ENCODE peak calls at places on chromosomes 11 and 22, in nine cellular contexts. One of them, this sample, is unnamed.

GRCh38 chr22:43562843-43563242 is 151.0 kb downstream of the MPPED1 start:
- DNase-seq in adrenal gland: no peak
- DNase-seq in GM23338: peak; percentile 17
- DNase-seq in GM12864: no peak
- DNase-seq in spleen: no peak
- DNase-seq in fibroblast of pulmonary artery: no peak
- DNase-seq in left ventricle myocardium inferior: no peak
- DNase-seq in PC-9: no peak
- DNase-seq in cardiac muscle cell: no peak
- DNase-seq in this sample: no peak

GRCh38 chr22:29306175-29306829 is at the start of gene GAS2L1:
- DNase-seq in adrenal gland: peak; percentile 82
- DNase-seq in GM23338: peak; percentile 80
- DNase-seq in GM12864: no peak
- DNase-seq in spleen: peak; percentile 89
- DNase-seq in fibroblast of pulmonary artery: peak; percentile 85
- DNase-seq in left ventricle myocardium inferior: peak; percentile 90
- DNase-seq in PC-9: peak; percentile 78
- DNase-seq in cardiac muscle cell: peak; percentile 88
- DNase-seq in this sample: peak; percentile 33

GRCh38 chr11:67118059-67118766 is 850 bp upstream of the KDM2A start:
- DNase-seq in adrenal gland: peak; percentile 61
- DNase-seq in GM23338: peak; percentile 70
- DNase-seq in GM12864: no peak
- DNase-seq in spleen: peak; percentile 92
- DNase-seq in fibroblast of pulmonary artery: no peak
- DNase-seq in left ventricle myocardium inferior: peak; percentile 45
- DNase-seq in PC-9: peak; percentile 65
- DNase-seq in cardiac muscle cell: peak; percentile 46
- DNase-seq in this sample: no peak

GRCh38 chr11:11349870-11350325 is 3.2 kb downstream of the CSNK2A3 start:
- DNase-seq in adrenal gland: peak; percentile 23
- DNase-seq in GM23338: no peak
- DNase-seq in GM12864: no peak
- DNase-seq in spleen: no peak
- DNase-seq in fibroblast of pulmonary artery: peak; percentile 81
- DNase-seq in left ventricle myocardium inferior: no peak
- DNase-seq in PC-9: no peak
- DNase-seq in cardiac muscle cell: peak; percentile 92
- DNase-seq in this sample: peak; percentile 75

GRCh38 chr11:105870521-105871113 is 151.4 kb downstream of the MSANTD4 start:
- DNase-seq in adrenal gland: no peak
- DNase-seq in GM23338: no peak
- DNase-seq in GM12864: no peak
- DNase-seq in spleen: no peak
- DNase-seq in fibroblast of pulmonary artery: no peak
- DNase-seq in left ventricle myocardium inferior: no peak
- DNase-seq in PC-9: no peak
- DNase-seq in cardiac muscle cell: no peak
- DNase-seq in this sample: no peak

GRCh38 chr11:22169833-22170232 is 23.1 kb upstream of the ANO5 start:
- DNase-seq in adrenal gland: no peak
- DNase-seq in GM23338: peak; percentile 27
- DNase-seq in GM12864: no peak
- DNase-seq in spleen: no peak
- DNase-seq in fibroblast of pulmonary artery: peak; percentile 9
- DNase-seq in left ventricle myocardium inferior: no peak
- DNase-seq in PC-9: no peak
- DNase-seq in cardiac muscle cell: no peak
- DNase-seq in this sample: no peak

GRCh38 chr11:130854483-130854882 is 61.8 kb downstream of the SNX19 start:
- DNase-seq in adrenal gland: no peak
- DNase-seq in GM23338: no peak
- DNase-seq in GM12864: no peak
- DNase-seq in spleen: no peak
- DNase-seq in fibroblast of pulmonary artery: no peak
- DNase-seq in left ventricle myocardium inferior: no peak
- DNase-seq in PC-9: no peak
- DNase-seq in cardiac muscle cell: no peak
- DNase-seq in this sample: no peak

GRCh38 chr11:3165152-3165705 is at the start of gene OSBPL5:
- DNase-seq in adrenal gland: peak; percentile 81
- DNase-seq in GM23338: peak; percentile 54
- DNase-seq in GM12864: no peak
- DNase-seq in spleen: peak; percentile 91
- DNase-seq in fibroblast of pulmonary artery: peak; percentile 64
- DNase-seq in left ventricle myocardium inferior: peak; percentile 87
- DNase-seq in PC-9: peak; percentile 35
- DNase-seq in cardiac muscle cell: peak; percentile 77
- DNase-seq in this sample: peak; percentile 23

GRCh38 chr11:3095712-3096361 is 38.6 kb upstream of the CARS1 start:
- DNase-seq in adrenal gland: no peak
- DNase-seq in GM23338: no peak
- DNase-seq in GM12864: no peak
- DNase-seq in spleen: no peak
- DNase-seq in fibroblast of pulmonary artery: peak; percentile 93
- DNase-seq in left ventricle myocardium inferior: no peak
- DNase-seq in PC-9: no peak
- DNase-seq in cardiac muscle cell: peak; percentile 88
- DNase-seq in this sample: peak; percentile 51

GRCh38 chr22:48635825-48636224 is 1191.8 kb downstream of the BRD1 start:
- DNase-seq in adrenal gland: no peak
- DNase-seq in GM23338: no peak
- DNase-seq in GM12864: no peak
- DNase-seq in spleen: no peak
- DNase-seq in fibroblast of pulmonary artery: no peak
- DNase-seq in left ventricle myocardium inferior: no peak
- DNase-seq in PC-9: no peak
- DNase-seq in cardiac muscle cell: no peak
- DNase-seq in this sample: no peak

GRCh38 chr22:17867160-17867785 is 93.0 kb upstream of the BID start:
- DNase-seq in adrenal gland: no peak
- DNase-seq in GM23338: no peak
- DNase-seq in GM12864: no peak
- DNase-seq in spleen: no peak
- DNase-seq in fibroblast of pulmonary artery: no peak
- DNase-seq in left ventricle myocardium inferior: peak; percentile 79
- DNase-seq in PC-9: no peak
- DNase-seq in cardiac muscle cell: no peak
- DNase-seq in this sample: no peak

GRCh38 chr11:134761361-134761760 is 349.3 kb upstream of the B3GAT1 start:
- DNase-seq in adrenal gland: no peak
- DNase-seq in GM23338: no peak
- DNase-seq in GM12864: no peak
- DNase-seq in spleen: no peak
- DNase-seq in fibroblast of pulmonary artery: no peak
- DNase-seq in left ventricle myocardium inferior: no peak
- DNase-seq in PC-9: no peak
- DNase-seq in cardiac muscle cell: no peak
- DNase-seq in this sample: no peak

GRCh38 chr11:114219559-114220349 is 76.4 kb upstream of the NNMT start:
- DNase-seq in adrenal gland: peak; percentile 52
- DNase-seq in GM23338: no peak
- DNase-seq in GM12864: no peak
- DNase-seq in spleen: no peak
- DNase-seq in fibroblast of pulmonary artery: peak; percentile 94
- DNase-seq in left ventricle myocardium inferior: no peak
- DNase-seq in PC-9: no peak
- DNase-seq in cardiac muscle cell: peak; percentile 94
- DNase-seq in this sample: no peak

GRCh38 chr11:62245271-62245753 is 3.3 kb downstream of the SCGB1D2 start:
- DNase-seq in adrenal gland: no peak
- DNase-seq in GM23338: peak; percentile 75
- DNase-seq in GM12864: no peak
- DNase-seq in spleen: no peak
- DNase-seq in fibroblast of pulmonary artery: peak; percentile 59
- DNase-seq in left ventricle myocardium inferior: no peak
- DNase-seq in PC-9: peak; percentile 25
- DNase-seq in cardiac muscle cell: peak; percentile 54
- DNase-seq in this sample: no peak

GRCh38 chr11:120272303-120272702 is 32.4 kb downstream of the POU2F3 start:
- DNase-seq in adrenal gland: no peak
- DNase-seq in GM23338: no peak
- DNase-seq in GM12864: no peak
- DNase-seq in spleen: no peak
- DNase-seq in fibroblast of pulmonary artery: peak; percentile 77
- DNase-seq in left ventricle myocardium inferior: no peak
- DNase-seq in PC-9: no peak
- DNase-seq in cardiac muscle cell: peak; percentile 58
- DNase-seq in this sample: no peak

GRCh38 chr11:113313601-113314000 is 782 bp upstream of the TTC12 start:
- DNase-seq in adrenal gland: no peak
- DNase-seq in GM23338: no peak
- DNase-seq in GM12864: no peak
- DNase-seq in spleen: no peak
- DNase-seq in fibroblast of pulmonary artery: no peak
- DNase-seq in left ventricle myocardium inferior: no peak
- DNase-seq in PC-9: no peak
- DNase-seq in cardiac muscle cell: no peak
- DNase-seq in this sample: no peak

GRCh38 chr22:19707347-19708322 is 6.7 kb upstream of the SEPTIN5 start:
- DNase-seq in adrenal gland: peak; percentile 7
- DNase-seq in GM23338: no peak
- DNase-seq in GM12864: no peak
- DNase-seq in spleen: peak; percentile 61
- DNase-seq in fibroblast of pulmonary artery: no peak
- DNase-seq in left ventricle myocardium inferior: no peak
- DNase-seq in PC-9: no peak
- DNase-seq in cardiac muscle cell: no peak
- DNase-seq in this sample: no peak

GRCh38 chr22:36032611-36033010 is 4.0 kb upstream of the RBFOX2 start:
- DNase-seq in adrenal gland: no peak
- DNase-seq in GM23338: no peak
- DNase-seq in GM12864: no peak
- DNase-seq in spleen: no peak
- DNase-seq in fibroblast of pulmonary artery: no peak
- DNase-seq in left ventricle myocardium inferior: no peak
- DNase-seq in PC-9: no peak
- DNase-seq in cardiac muscle cell: no peak
- DNase-seq in this sample: no peak

DNA sequence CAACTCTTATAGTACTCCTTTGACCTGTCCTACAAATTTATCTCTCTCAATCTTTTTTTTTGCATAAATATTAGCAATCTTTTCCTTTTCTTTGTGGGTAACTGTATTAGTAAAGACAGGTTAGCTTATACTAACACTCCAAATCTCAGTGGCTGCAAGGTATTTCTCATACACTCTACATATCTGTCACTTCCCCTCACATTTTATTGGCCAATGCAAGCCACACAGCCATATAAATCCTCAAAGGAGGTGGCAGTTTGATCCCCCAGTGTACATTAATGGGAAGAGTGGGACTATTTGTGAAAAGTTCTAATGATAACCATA is 42.6 kb upstream of the EED start:
- DNase-seq in adrenal gland: no peak
- DNase-seq in GM23338: no peak
- DNase-seq in GM12864: no peak
- DNase-seq in spleen: no peak
- DNase-seq in fibroblast of pulmonary artery: no peak
- DNase-seq in left ventricle myocardium inferior: no peak
- DNase-seq in PC-9: no peak
- DNase-seq in cardiac muscle cell: no peak
- DNase-seq in this sample: no peak
- H3K4me3 ChIP-seq in adrenal gland: no peak overlapping the region
- H3K4me3 ChIP-seq in GM23338: peak overlapping the region; percentile 48
- H3K4me3 ChIP-seq in GM12864: peak overlapping the region; percentile 1
- H3K4me3 ChIP-seq in spleen: peak overlapping the region; percentile 39
- H3K4me3 ChIP-seq in fibroblast of pulmonary artery: peak overlapping the region; percentile 33
- H3K4me3 ChIP-seq in left ventricle myocardium inferior: peak overlapping the region; percentile 50
- H3K4me3 ChIP-seq in PC-9: peak overlapping the region; percentile 39
- H3K4me3 ChIP-seq in cardiac muscle cell: no peak overlapping the region
- H3K4me3 ChIP-seq in this sample: no peak overlapping the region

GRCh38 chr11:93564895-93565294 is 21.7 kb upstream of the SMCO4 start:
- DNase-seq in adrenal gland: peak; percentile 25
- DNase-seq in GM23338: no peak
- DNase-seq in GM12864: no peak
- DNase-seq in spleen: no peak
- DNase-seq in fibroblast of pulmonary artery: no peak
- DNase-seq in left ventricle myocardium inferior: no peak
- DNase-seq in PC-9: no peak
- DNase-seq in cardiac muscle cell: no peak
- DNase-seq in this sample: no peak

GRCh38 chr11:93569496-93569895 is 26.3 kb upstream of the SMCO4 start:
- DNase-seq in adrenal gland: no peak
- DNase-seq in GM23338: no peak
- DNase-seq in GM12864: no peak
- DNase-seq in spleen: no peak
- DNase-seq in fibroblast of pulmonary artery: no peak
- DNase-seq in left ventricle myocardium inferior: no peak
- DNase-seq in PC-9: no peak
- DNase-seq in cardiac muscle cell: no peak
- DNase-seq in this sample: no peak

GRCh38 chr11:93570759-93571413 is 27.7 kb upstream of the SMCO4 start:
- DNase-seq in adrenal gland: peak; percentile 63
- DNase-seq in GM23338: no peak
- DNase-seq in GM12864: no peak
- DNase-seq in spleen: no peak
- DNase-seq in fibroblast of pulmonary artery: peak; percentile 43
- DNase-seq in left ventricle myocardium inferior: no peak
- DNase-seq in PC-9: peak; percentile 4
- DNase-seq in cardiac muscle cell: peak; percentile 50
- DNase-seq in this sample: no peak

GRCh38 chr11:93568726-93569125 is 25.5 kb upstream of the SMCO4 start:
- DNase-seq in adrenal gland: no peak
- DNase-seq in GM23338: no peak
- DNase-seq in GM12864: no peak
- DNase-seq in spleen: no peak
- DNase-seq in fibroblast of pulmonary artery: no peak
- DNase-seq in left ventricle myocardium inferior: no peak
- DNase-seq in PC-9: no peak
- DNase-seq in cardiac muscle cell: no peak
- DNase-seq in this sample: no peak

GRCh38 chr11:93567406-93567819 is 24.2 kb upstream of the SMCO4 start:
- DNase-seq in adrenal gland: peak; percentile 80
- DNase-seq in GM23338: no peak
- DNase-seq in GM12864: no peak
- DNase-seq in spleen: no peak
- DNase-seq in fibroblast of pulmonary artery: peak; percentile 3
- DNase-seq in left ventricle myocardium inferior: peak; percentile 74
- DNase-seq in PC-9: no peak
- DNase-seq in cardiac muscle cell: peak; percentile 7
- DNase-seq in this sample: no peak
- H3K4me3 ChIP-seq in adrenal gland: no peak overlapping the region
- H3K4me3 ChIP-seq in GM23338: no peak overlapping the region
- H3K4me3 ChIP-seq in GM12864: no peak overlapping the region
- H3K4me3 ChIP-seq in spleen: no peak overlapping the region
- H3K4me3 ChIP-seq in fibroblast of pulmonary artery: no peak overlapping the region
- H3K4me3 ChIP-seq in left ventricle myocardium inferior: no peak overlapping the region
- H3K4me3 ChIP-seq in PC-9: no peak overlapping the region
- H3K4me3 ChIP-seq in cardiac muscle cell: no peak overlapping the region
- H3K4me3 ChIP-seq in this sample: no peak overlapping the region

GRCh38 chr11:118212781-118213565 is 11.8 kb downstream of the JAML start:
- DNase-seq in adrenal gland: no peak
- DNase-seq in GM23338: no peak
- DNase-seq in GM12864: no peak
- DNase-seq in spleen: no peak
- DNase-seq in fibroblast of pulmonary artery: no peak
- DNase-seq in left ventricle myocardium inferior: no peak
- DNase-seq in PC-9: no peak
- DNase-seq in cardiac muscle cell: no peak
- DNase-seq in this sample: no peak
- H3K4me3 ChIP-seq in adrenal gland: no peak overlapping the region
- H3K4me3 ChIP-seq in GM23338: no peak overlapping the region
- H3K4me3 ChIP-seq in GM12864: no peak overlapping the region
- H3K4me3 ChIP-seq in spleen: no peak overlapping the region
- H3K4me3 ChIP-seq in fibroblast of pulmonary artery: no peak overlapping the region
- H3K4me3 ChIP-seq in left ventricle myocardium inferior: no peak overlapping the region
- H3K4me3 ChIP-seq in PC-9: no peak overlapping the region
- H3K4me3 ChIP-seq in cardiac muscle cell: no peak overlapping the region
- H3K4me3 ChIP-seq in this sample: no peak overlapping the region

GRCh38 chr22:22198751-22199150 is 45.8 kb upstream of the VPREB1 start:
- DNase-seq in adrenal gland: no peak
- DNase-seq in GM23338: no peak
- DNase-seq in GM12864: no peak
- DNase-seq in spleen: no peak
- DNase-seq in fibroblast of pulmonary artery: no peak
- DNase-seq in left ventricle myocardium inferior: no peak
- DNase-seq in PC-9: no peak
- DNase-seq in cardiac muscle cell: no peak
- DNase-seq in this sample: no peak
- H3K4me3 ChIP-seq in adrenal gland: no peak overlapping the region
- H3K4me3 ChIP-seq in GM23338: no peak overlapping the region
- H3K4me3 ChIP-seq in GM12864: no peak overlapping the region
- H3K4me3 ChIP-seq in spleen: no peak overlapping the region
- H3K4me3 ChIP-seq in fibroblast of pulmonary artery: no peak overlapping the region
- H3K4me3 ChIP-seq in left ventricle myocardium inferior: no peak overlapping the region
- H3K4me3 ChIP-seq in PC-9: no peak overlapping the region
- H3K4me3 ChIP-seq in cardiac muscle cell: no peak overlapping the region
- H3K4me3 ChIP-seq in this sample: no peak overlapping the region